ENCODE peak calls at places on chromosomes 16 and 17, in nine cellular contexts. L is keratinocyte, P is HS-27A, B is NCI-H460, C is kidney tubule cell, V is astrocyte of the spinal cord, J is psoas muscle, F is AG10803, O is DMS153. I is an unnamed sample.

GRCh38 chr17:76550712-76551615 is 11.1 kb downstream of the PRCD start:
- DNase-seq in L (no peak), P (no peak), B (peak), C (peak), V (peak), J (no peak), F (peak), O (peak), I (no peak)

GRCh38 chr16:86836503-86837125 is 258.3 kb downstream of the FOXL1 start:
- DNase-seq in L (no peak), P (peak), B (peak), C (peak), V (peak), J (no peak), F (peak), O (no peak), I (no peak)

GRCh38 chr17:63881935-63882601 is at the start of gene GH2:
- DNase-seq in L (no peak), P (no peak), B (peak), C (peak), V (peak), J (peak), F (peak), O (peak), I (no peak)

GRCh38 chr16:66248096-66248495 is 118.4 kb upstream of the CDH5 start:
- DNase-seq in L (no peak), P (no peak), B (peak), C (no peak), V (peak), J (peak), F (no peak), O (no peak), I (peak)

GRCh38 chr17:50871369-50871768 is 5.2 kb upstream of the TOB1 start:
- DNase-seq in L (no peak), P (no peak), B (no peak), C (no peak), V (no peak), J (no peak), F (no peak), O (no peak), I (no peak)

GRCh38 chr16:24253192-24253591 is 2.9 kb upstream of the CACNG3 start:
- DNase-seq in L (peak), P (no peak), B (peak), C (peak), V (peak), J (no peak), F (peak), O (peak), I (peak)

GRCh38 chr17:42342242-42343008 is 45.8 kb downstream of the STAT3 start:
- DNase-seq in L (no peak), P (no peak), B (no peak), C (no peak), V (peak), J (no peak), F (peak), O (no peak), I (no peak)

GRCh38 chr16:5430598-5430997 is 333.0 kb upstream of the EEF2KMT start:
- DNase-seq in L (no peak), P (no peak), B (no peak), C (no peak), V (no peak), J (no peak), F (no peak), O (no peak), I (no peak)

GRCh38 chr17:324151-324571 is 28.4 kb downstream of the RPH3AL start:
- DNase-seq in L (no peak), P (no peak), B (no peak), C (no peak), V (no peak), J (no peak), F (no peak), O (no peak), I (peak)

GRCh38 chr17:42422412-42422957 is 571 bp downstream of the CAVIN1 start:
- DNase-seq in L (no peak), P (no peak), B (no peak), C (peak), V (no peak), J (peak), F (no peak), O (no peak), I (peak)

GRCh38 chr16:84840687-84841627 is 21.2 kb downstream of the CRISPLD2 start:
- DNase-seq in L (no peak), P (no peak), B (no peak), C (peak), V (no peak), J (no peak), F (no peak), O (no peak), I (no peak)

GRCh38 chr17:869567-870530 is 87.7 kb downstream of the MRM3 start:
- DNase-seq in L (peak), P (no peak), B (no peak), C (peak), V (no peak), J (peak), F (peak), O (no peak), I (peak)

GRCh38 chr17:67449885-67450755 is 73.0 kb downstream of the PITPNC1 start:
- DNase-seq in L (no peak), P (no peak), B (no peak), C (no peak), V (no peak), J (no peak), F (no peak), O (no peak), I (no peak)

GRCh38 chr16:1309888-1310831 is 724 bp downstream of the UBE2I start:
- DNase-seq in L (no peak), P (no peak), B (no peak), C (peak), V (peak), J (peak), F (peak), O (no peak), I (peak)

GRCh38 chr16:81204794-81205680 is 33.5 kb upstream of the BCO1 start:
- DNase-seq in L (no peak), P (no peak), B (peak), C (peak), V (peak), J (no peak), F (peak), O (no peak), I (no peak)

GRCh38 chr16:6165330-6165984 is 1067.9 kb upstream of the EEF2KMT start:
- DNase-seq in L (no peak), P (no peak), B (no peak), C (peak), V (peak), J (no peak), F (no peak), O (no peak), I (no peak)